ENCODE peak calls at places on chromosome 19, in nine cellular contexts. A, J, P, N, V, U, Y, H and T are unnamed samples.

GRCh38 chr19:58346961-58347929 is 6.0 kb downstream of the A1BG start:
- DNase-seq in H (peak), P (peak), J (peak), Y (peak), U (peak), A (peak), N (peak), V (peak), T (peak)

GRCh38 chr19:57816652-57817051 is 1.9 kb upstream of the ZNF552 start:
- DNase-seq in U (no peak), Y (no peak), A (no peak), N (no peak), P (no peak), H (no peak), J (no peak), V (no peak), T (peak)

GRCh38 chr19:17305211-17305516 is 508 bp upstream of the MRPL34 start:
- DNase-seq in U (no peak), V (no peak), A (no peak), H (no peak), N (no peak), P (no peak), J (no peak), Y (no peak), T (no peak)

GRCh38 chr19:6333439-6333838 is at the start of gene ACER1:
- DNase-seq in V (peak), P (no peak), Y (no peak), A (no peak), H (no peak), U (no peak), N (no peak), J (no peak), T (no peak)

GRCh38 chr19:14139944-14140343 is 3.6 kb upstream of the ASF1B start:
- DNase-seq in J (no peak), P (no peak), Y (no peak), U (peak), V (no peak), H (no peak), A (no peak), N (peak), T (peak)

GRCh38 chr19:50777830-50778303 is 7.6 kb downstream of the GPR32 start:
- DNase-seq in H (peak), N (peak), V (no peak), U (peak), A (no peak), P (no peak), Y (no peak), J (no peak), T (peak)

GRCh38 chr19:12222980-12223630 is 60.2 kb downstream of the ZNF136 start:
- DNase-seq in H (no peak), J (no peak), Y (no peak), V (no peak), A (no peak), N (no peak), U (no peak), P (no peak), T (no peak)

GRCh38 chr19:50837300-50837699 is 3.9 kb upstream of the KLK15 start:
- DNase-seq in J (no peak), P (no peak), H (no peak), A (no peak), V (no peak), U (no peak), Y (no peak), N (no peak), T (no peak)

GRCh38 chr19:51586103-51586728 is 15.1 kb downstream of the ZNF175 start:
- DNase-seq in P (no peak), H (no peak), N (no peak), J (no peak), A (no peak), V (no peak), Y (no peak), U (peak), T (no peak)

GRCh38 chr19:29329460-29330134 is 116.6 kb upstream of the UQCRFS1 start:
- DNase-seq in Y (no peak), U (no peak), H (peak), P (no peak), N (no peak), J (no peak), A (no peak), V (no peak), T (peak)

GRCh38 chr19:46447006-46447405 is 18.3 kb upstream of the PNMA8C start:
- DNase-seq in J (no peak), A (no peak), Y (no peak), U (no peak), P (no peak), H (no peak), N (no peak), V (no peak), T (no peak)

GRCh38 chr19:38044267-38045111 is 137.5 kb downstream of the SIPA1L3 start:
- DNase-seq in P (no peak), N (peak), Y (no peak), V (no peak), H (no peak), J (no peak), A (no peak), U (no peak), T (no peak)

GRCh38 chr19:18063463-18063862 is 23.3 kb downstream of the IL12RB1 start:
- DNase-seq in J (no peak), N (no peak), H (peak), Y (no peak), U (no peak), V (no peak), A (no peak), P (no peak), T (no peak)

GRCh38 chr19:49818691-49819331 is 722 bp downstream of the MED25 start:
- DNase-seq in V (no peak), H (no peak), Y (no peak), A (peak), U (no peak), N (peak), P (no peak), J (no peak), T (peak)

GRCh38 chr19:46426506-46427162 is 2.1 kb downstream of the PNMA8C start:
- DNase-seq in V (no peak), A (peak), U (no peak), N (peak), Y (no peak), H (peak), J (no peak), P (peak), T (peak)

GRCh38 chr19:39916236-39916635 is 18.2 kb downstream of the FCGBP start:
- DNase-seq in A (no peak), P (no peak), Y (no peak), H (no peak), N (no peak), V (no peak), U (no peak), J (no peak), T (no peak)

GRCh38 chr19:41531438-41532311 is 44.3 kb upstream of the CEACAM21 start:
- DNase-seq in Y (peak), V (peak), N (peak), J (peak), U (peak), H (no peak), A (no peak), P (peak), T (peak)

GRCh38 chr19:32442650-32443049 is 37.1 kb downstream of the DPY19L3 start:
- DNase-seq in P (no peak), J (no peak), Y (no peak), V (no peak), N (no peak), A (no peak), H (no peak), U (no peak), T (no peak)

GRCh38 chr19:23440207-23440606 is 44.9 kb upstream of the ZNF91 start:
- DNase-seq in P (no peak), H (no peak), A (no peak), V (no peak), N (no peak), Y (no peak), U (no peak), J (no peak), T (no peak)

GRCh38 chr19:6887326-6887725 is at the start of gene ADGRE1:
- DNase-seq in U (no peak), A (no peak), Y (no peak), J (no peak), N (no peak), V (no peak), H (no peak), P (no peak), T (no peak)

GRCh38 chr19:5331790-5332189 is 8.8 kb downstream of the PTPRS start:
- DNase-seq in U (no peak), A (no peak), H (no peak), J (no peak), P (no peak), V (no peak), Y (no peak), N (no peak), T (no peak)

GRCh38 chr19:58399903-58400637 is 4.6 kb downstream of the RNF225 start:
- DNase-seq in H (no peak), U (no peak), N (no peak), Y (no peak), P (no peak), A (peak), J (no peak), V (no peak), T (no peak)

GRCh38 chr19:56476671-56477428 is at the start of gene ZNF667:
- DNase-seq in H (no peak), Y (no peak), U (peak), J (peak), P (peak), V (no peak), A (no peak), N (peak), T (peak)

GRCh38 chr19:29467824-29468401 is 57.9 kb upstream of the VSTM2B start:
- DNase-seq in J (no peak), N (peak), Y (no peak), P (no peak), V (no peak), H (peak), U (no peak), A (peak), T (peak)

GRCh38 chr19:16338470-16339360 is 14.1 kb downstream of the KLF2 start:
- DNase-seq in J (peak), H (no peak), N (peak), V (peak), P (peak), Y (no peak), U (no peak), A (no peak), T (peak)

GRCh38 chr19:21568816-21569496 is 63.6 kb downstream of the ZNF429 start:
- DNase-seq in A (no peak), V (peak), H (no peak), P (peak), Y (peak), N (peak), U (peak), J (peak), T (peak)

GRCh38 chr19:1001538-1002166 is 1.4 kb downstream of the GRIN3B start:
- DNase-seq in P (peak), A (peak), V (no peak), N (no peak), U (no peak), J (peak), H (peak), Y (no peak), T (peak)

GRCh38 chr19:24069907-24070657 is 16.9 kb upstream of the ZNF254 start:
- DNase-seq in J (no peak), P (no peak), N (peak), U (no peak), V (no peak), A (no peak), H (no peak), Y (no peak), T (no peak)

GRCh38 chr19:3142292-3142670 is 6.4 kb downstream of the GNA15 start:
- DNase-seq in J (no peak), V (no peak), P (no peak), H (no peak), N (peak), Y (no peak), U (peak), A (no peak), T (no peak)

GRCh38 chr19:1469200-1469935 is 9.6 kb downstream of the C19orf25 start:
- DNase-seq in U (no peak), V (no peak), H (peak), P (peak), A (no peak), Y (no peak), N (no peak), J (no peak), T (peak)

GRCh38 chr19:41912899-41913475 is 15.3 kb downstream of the ERFL start:
- DNase-seq in V (no peak), P (peak), U (no peak), Y (no peak), H (peak), A (no peak), N (no peak), J (no peak), T (no peak)

GRCh38 chr19:1239796-1240737 is 1.5 kb upstream of the ATP5F1D start:
- DNase-seq in A (peak), V (peak), H (peak), Y (peak), P (peak), N (peak), J (peak), U (peak), T (peak)

GRCh38 chr19:48991823-48992570 is 1.1 kb downstream of the GYS1 start:
- DNase-seq in P (no peak), J (no peak), N (peak), A (no peak), Y (no peak), U (no peak), V (peak), H (no peak), T (peak)

GRCh38 chr19:7013678-7014077 is 7.6 kb downstream of the MBD3L2B start:
- DNase-seq in J (no peak), Y (no peak), P (no peak), H (no peak), U (peak), A (no peak), N (peak), V (no peak), T (no peak)

GRCh38 chr19:609001-609340 is 19.3 kb downstream of the HCN2 start:
- DNase-seq in A (peak), H (no peak), U (peak), P (no peak), J (no peak), Y (no peak), V (no peak), N (no peak), T (no peak)

GRCh38 chr19:49430678-49431329 is 5.6 kb downstream of the GFY start:
- DNase-seq in Y (no peak), V (no peak), N (no peak), U (no peak), A (no peak), J (no peak), H (no peak), P (no peak), T (no peak)

GRCh38 chr19:4119763-4120162 is 4.2 kb downstream of the MAP2K2 start:
- DNase-seq in H (no peak), V (no peak), P (no peak), A (no peak), Y (no peak), N (no peak), J (no peak), U (no peak), T (no peak)